ENCODE peak calls at places on chromosome 11, in nine cellular contexts. One of them, this sample, is unnamed.

GRCh38 chr11:19093976-19094375 is 23.0 kb upstream of the ZDHHC13 start:
- DNase-seq in SJSA1: no peak
- DNase-seq in foreskin fibroblast: no peak
- DNase-seq in aorta: no peak
- DNase-seq in adrenal gland: no peak
- DNase-seq in colonic mucosa: no peak
- DNase-seq in upper lobe of right lung: no peak
- DNase-seq in K562: no peak
- DNase-seq in tibial nerve: no peak
- DNase-seq in this sample: peak; percentile 36

GRCh38 chr11:79054636-79055035 is 386.2 kb downstream of the TENM4 start:
- DNase-seq in aorta: no peak
- DNase-seq in adrenal gland: no peak
- DNase-seq in colonic mucosa: no peak
- DNase-seq in SJSA1: peak; percentile 49
- DNase-seq in foreskin fibroblast: peak; percentile 59
- DNase-seq in upper lobe of right lung: no peak
- DNase-seq in K562: no peak
- DNase-seq in tibial nerve: no peak
- DNase-seq in this sample: peak; percentile 9

GRCh38 chr11:57647960-57648776 is 1.5 kb downstream of the YPEL4 start:
- DNase-seq in tibial nerve: no peak
- DNase-seq in foreskin fibroblast: no peak
- DNase-seq in adrenal gland: no peak
- DNase-seq in aorta: no peak
- DNase-seq in K562: peak; percentile 92
- DNase-seq in SJSA1: no peak
- DNase-seq in upper lobe of right lung: peak; percentile 80
- DNase-seq in colonic mucosa: no peak
- DNase-seq in this sample: no peak

GRCh38 chr11:4713241-4713640 is 8.7 kb downstream of the MMP26 start:
- DNase-seq in K562: no peak
- DNase-seq in SJSA1: no peak
- DNase-seq in adrenal gland: no peak
- DNase-seq in foreskin fibroblast: no peak
- DNase-seq in colonic mucosa: no peak
- DNase-seq in tibial nerve: no peak
- DNase-seq in upper lobe of right lung: no peak
- DNase-seq in aorta: no peak
- DNase-seq in this sample: no peak

GRCh38 chr11:69292221-69292648 is 1.7 kb upstream of the MYEOV start:
- DNase-seq in K562: peak; percentile 66
- DNase-seq in upper lobe of right lung: no peak
- DNase-seq in tibial nerve: no peak
- DNase-seq in SJSA1: no peak
- DNase-seq in colonic mucosa: no peak
- DNase-seq in aorta: peak; percentile 83
- DNase-seq in adrenal gland: no peak
- DNase-seq in foreskin fibroblast: no peak
- DNase-seq in this sample: no peak

GRCh38 chr11:69640260-69640994 is 529 bp upstream of the CCND1 start:
- DNase-seq in SJSA1: no peak
- DNase-seq in aorta: peak; percentile 77
- DNase-seq in foreskin fibroblast: no peak
- DNase-seq in upper lobe of right lung: peak; percentile 77
- DNase-seq in tibial nerve: no peak
- DNase-seq in K562: no peak
- DNase-seq in colonic mucosa: peak; percentile 62
- DNase-seq in adrenal gland: peak; percentile 62
- DNase-seq in this sample: no peak

GRCh38 chr11:128524172-128524571 is 63.2 kb downstream of the ETS1 start:
- DNase-seq in SJSA1: no peak
- DNase-seq in upper lobe of right lung: no peak
- DNase-seq in aorta: no peak
- DNase-seq in foreskin fibroblast: peak; percentile 48
- DNase-seq in K562: no peak
- DNase-seq in colonic mucosa: no peak
- DNase-seq in adrenal gland: no peak
- DNase-seq in tibial nerve: no peak
- DNase-seq in this sample: no peak

GRCh38 chr11:27610946-27611345 is 89.3 kb downstream of the BDNF start:
- DNase-seq in colonic mucosa: no peak
- DNase-seq in upper lobe of right lung: no peak
- DNase-seq in tibial nerve: no peak
- DNase-seq in foreskin fibroblast: no peak
- DNase-seq in aorta: no peak
- DNase-seq in K562: no peak
- DNase-seq in adrenal gland: no peak
- DNase-seq in SJSA1: no peak
- DNase-seq in this sample: no peak

GRCh38 chr11:134266841-134267251 is 9.3 kb upstream of the GLB1L3 start:
- DNase-seq in aorta: no peak
- DNase-seq in K562: no peak
- DNase-seq in adrenal gland: no peak
- DNase-seq in colonic mucosa: peak; percentile 32
- DNase-seq in upper lobe of right lung: no peak
- DNase-seq in SJSA1: no peak
- DNase-seq in foreskin fibroblast: peak; percentile 80
- DNase-seq in tibial nerve: peak; percentile 39
- DNase-seq in this sample: peak; percentile 27

GRCh38 chr11:123103326-123103980 is 41.5 kb upstream of the HSPA8 start:
- DNase-seq in adrenal gland: peak; percentile 42
- DNase-seq in K562: peak; percentile 47
- DNase-seq in tibial nerve: peak; percentile 59
- DNase-seq in upper lobe of right lung: no peak
- DNase-seq in colonic mucosa: peak; percentile 49
- DNase-seq in foreskin fibroblast: peak; percentile 65
- DNase-seq in aorta: no peak
- DNase-seq in SJSA1: peak; percentile 44
- DNase-seq in this sample: peak; percentile 45

GRCh38 chr11:132817387-132817786 is 714.9 kb downstream of the OPCML start:
- DNase-seq in colonic mucosa: no peak
- DNase-seq in adrenal gland: no peak
- DNase-seq in tibial nerve: no peak
- DNase-seq in foreskin fibroblast: no peak
- DNase-seq in upper lobe of right lung: no peak
- DNase-seq in K562: no peak
- DNase-seq in aorta: no peak
- DNase-seq in SJSA1: no peak
- DNase-seq in this sample: no peak

GRCh38 chr11:29554000-29554399 is 462.8 kb downstream of the KCNA4 start:
- DNase-seq in adrenal gland: no peak
- DNase-seq in foreskin fibroblast: no peak
- DNase-seq in aorta: no peak
- DNase-seq in SJSA1: no peak
- DNase-seq in upper lobe of right lung: no peak
- DNase-seq in tibial nerve: no peak
- DNase-seq in K562: no peak
- DNase-seq in colonic mucosa: no peak
- DNase-seq in this sample: no peak

DNA sequence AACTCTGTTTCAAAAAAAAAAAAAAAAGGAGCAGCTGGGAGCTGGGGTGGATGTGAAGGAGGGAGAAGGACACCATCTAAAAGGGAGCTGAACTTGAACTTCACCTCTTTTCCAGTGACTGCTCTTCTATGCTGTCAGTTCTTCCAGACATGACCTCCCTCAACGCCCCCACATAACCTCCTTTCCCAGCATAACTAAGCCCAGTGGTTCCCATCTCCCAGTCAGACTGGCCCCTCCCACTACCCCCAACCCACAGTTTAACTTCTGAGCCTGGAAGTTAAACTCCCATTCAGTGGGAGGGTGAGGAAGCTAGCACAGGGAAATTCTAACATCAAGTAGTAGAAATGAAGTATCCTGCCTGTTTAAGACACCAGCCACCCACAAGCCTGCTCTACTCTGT is 1.8 kb downstream of the ARHGAP1 start:
- DNase-seq in colonic mucosa: no peak
- DNase-seq in foreskin fibroblast: no peak
- DNase-seq in K562: peak; percentile 41
- DNase-seq in SJSA1: no peak
- DNase-seq in tibial nerve: no peak
- DNase-seq in aorta: no peak
- DNase-seq in upper lobe of right lung: no peak
- DNase-seq in adrenal gland: no peak
- DNase-seq in this sample: no peak
- H3K4me3 ChIP-seq in colonic mucosa: peak overlapping the region; percentile 98
- H3K4me3 ChIP-seq in foreskin fibroblast: no peak overlapping the region
- H3K4me3 ChIP-seq in K562: no peak overlapping the region
- H3K4me3 ChIP-seq in SJSA1: no peak overlapping the region
- H3K4me3 ChIP-seq in tibial nerve: no peak overlapping the region
- H3K4me3 ChIP-seq in aorta: no peak overlapping the region
- H3K4me3 ChIP-seq in upper lobe of right lung: no peak overlapping the region
- H3K4me3 ChIP-seq in adrenal gland: no peak overlapping the region
- H3K4me3 ChIP-seq in this sample: no peak overlapping the region

DNA sequence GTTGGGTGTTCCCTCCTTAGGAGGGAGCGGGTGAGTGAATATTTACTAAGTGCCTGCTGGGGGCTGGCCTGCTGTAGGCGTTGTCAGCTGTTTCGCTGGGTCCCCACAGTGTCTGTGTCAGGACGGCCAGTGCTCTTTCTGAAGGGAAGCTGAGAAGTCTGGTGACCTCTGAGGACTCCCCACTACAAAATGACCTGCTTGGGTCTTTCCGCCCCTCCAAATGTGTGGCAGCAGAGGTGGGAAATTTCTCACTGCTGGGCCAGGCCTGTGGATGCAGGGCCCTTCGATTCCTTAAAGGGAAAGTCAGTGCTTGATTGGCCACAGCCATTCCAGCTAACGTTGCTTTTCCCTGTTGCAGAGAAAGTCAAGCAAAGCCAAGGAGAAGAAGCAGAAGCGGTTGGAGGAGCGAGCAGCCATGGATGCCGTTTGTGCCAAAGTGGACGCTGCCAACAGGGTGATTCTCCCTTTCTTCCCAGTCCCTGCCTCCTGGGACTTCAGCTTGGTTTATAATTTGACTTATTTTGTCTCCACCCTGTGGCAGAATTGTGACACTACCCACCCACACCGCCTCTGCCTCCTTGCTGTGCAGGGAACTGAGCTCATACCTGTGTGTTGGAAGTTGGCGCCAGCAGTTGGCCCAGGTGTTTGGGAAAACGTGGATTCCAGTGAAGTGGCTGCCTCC is 6.8 kb downstream of the NAA40 start:
- DNase-seq in tibial nerve: peak; percentile 77
- DNase-seq in SJSA1: peak; percentile 72
- DNase-seq in K562: peak; percentile 67
- DNase-seq in aorta: peak; percentile 90
- DNase-seq in colonic mucosa: peak; percentile 77
- DNase-seq in foreskin fibroblast: peak; percentile 59
- DNase-seq in adrenal gland: peak; percentile 77
- DNase-seq in upper lobe of right lung: peak; percentile 71
- DNase-seq in this sample: no peak
- H3K4me3 ChIP-seq in tibial nerve: peak overlapping the region; percentile 20
- H3K4me3 ChIP-seq in SJSA1: no peak overlapping the region
- H3K4me3 ChIP-seq in K562: no peak overlapping the region
- H3K4me3 ChIP-seq in aorta: no peak overlapping the region
- H3K4me3 ChIP-seq in colonic mucosa: no peak overlapping the region
- H3K4me3 ChIP-seq in foreskin fibroblast: peak overlapping the region; percentile 20
- H3K4me3 ChIP-seq in adrenal gland: no peak overlapping the region
- H3K4me3 ChIP-seq in upper lobe of right lung: no peak overlapping the region
- H3K4me3 ChIP-seq in this sample: no peak overlapping the region

GRCh38 chr11:12088047-12088481 is 22.3 kb upstream of the MICAL2 start:
- DNase-seq in foreskin fibroblast: peak; percentile 86
- DNase-seq in upper lobe of right lung: no peak
- DNase-seq in aorta: peak; percentile 86
- DNase-seq in colonic mucosa: peak; percentile 82
- DNase-seq in tibial nerve: no peak
- DNase-seq in K562: peak; percentile 78
- DNase-seq in adrenal gland: no peak
- DNase-seq in SJSA1: peak; percentile 67
- DNase-seq in this sample: no peak

GRCh38 chr11:12086271-12087074 is 23.9 kb upstream of the MICAL2 start:
- DNase-seq in SJSA1: peak; percentile 89
- DNase-seq in K562: no peak
- DNase-seq in colonic mucosa: peak; percentile 52
- DNase-seq in foreskin fibroblast: peak; percentile 94
- DNase-seq in aorta: peak; percentile 89
- DNase-seq in adrenal gland: peak; percentile 31
- DNase-seq in tibial nerve: peak; percentile 48
- DNase-seq in upper lobe of right lung: peak; percentile 70
- DNase-seq in this sample: peak; percentile 90

GRCh38 chr11:12088531-12088930 is 21.9 kb upstream of the MICAL2 start:
- DNase-seq in K562: no peak
- DNase-seq in aorta: no peak
- DNase-seq in upper lobe of right lung: no peak
- DNase-seq in foreskin fibroblast: no peak
- DNase-seq in adrenal gland: no peak
- DNase-seq in tibial nerve: no peak
- DNase-seq in colonic mucosa: no peak
- DNase-seq in SJSA1: no peak
- DNase-seq in this sample: no peak

GRCh38 chr11:12085371-12086251 is 24.8 kb upstream of the MICAL2 start:
- DNase-seq in colonic mucosa: no peak
- DNase-seq in SJSA1: no peak
- DNase-seq in aorta: no peak
- DNase-seq in tibial nerve: no peak
- DNase-seq in foreskin fibroblast: peak; percentile 58
- DNase-seq in K562: no peak
- DNase-seq in adrenal gland: no peak
- DNase-seq in upper lobe of right lung: no peak
- DNase-seq in this sample: no peak

DNA sequence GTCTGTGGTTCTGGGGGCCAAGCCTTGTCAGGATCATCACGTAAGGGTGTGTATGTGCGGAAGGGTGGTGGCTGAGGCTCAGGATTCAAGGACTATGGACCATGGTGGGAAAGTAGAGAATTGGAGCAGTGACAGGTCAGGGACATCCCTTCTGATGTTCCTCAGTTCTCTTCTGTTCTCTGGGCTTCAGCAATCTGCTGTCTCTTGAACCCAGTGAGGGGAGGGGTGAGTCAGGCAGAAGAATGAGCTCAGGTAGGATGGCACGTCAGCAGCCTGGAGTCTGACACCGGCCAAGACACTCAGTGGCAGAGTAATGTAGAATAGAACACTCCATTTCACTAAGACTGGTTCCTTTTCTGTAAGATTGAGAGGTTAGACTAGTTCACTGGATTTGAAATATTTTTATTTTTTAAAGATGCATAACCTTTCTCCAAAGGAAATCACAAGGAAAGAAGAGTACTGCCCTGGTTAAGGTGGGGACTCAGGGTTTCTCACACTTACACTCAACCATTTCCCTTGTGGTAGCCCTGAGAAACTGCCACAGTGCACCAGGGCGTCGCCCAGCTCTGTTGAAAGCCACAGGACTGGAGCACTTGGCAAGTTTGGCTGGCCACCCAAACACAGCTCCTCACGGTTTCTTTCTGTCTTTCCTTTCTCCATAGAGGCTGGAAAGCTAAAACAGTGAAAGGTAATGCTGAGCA is 23.2 kb upstream of the MICAL2 start:
- DNase-seq in K562: no peak
- DNase-seq in tibial nerve: no peak
- DNase-seq in aorta: peak; percentile 80
- DNase-seq in SJSA1: peak; percentile 79
- DNase-seq in adrenal gland: no peak
- DNase-seq in colonic mucosa: peak; percentile 52
- DNase-seq in foreskin fibroblast: peak; percentile 78
- DNase-seq in upper lobe of right lung: no peak
- DNase-seq in this sample: no peak
- H3K4me3 ChIP-seq in K562: no peak overlapping the region
- H3K4me3 ChIP-seq in tibial nerve: no peak overlapping the region
- H3K4me3 ChIP-seq in aorta: peak overlapping the region; percentile 30
- H3K4me3 ChIP-seq in SJSA1: peak overlapping the region; percentile 39
- H3K4me3 ChIP-seq in adrenal gland: no peak overlapping the region
- H3K4me3 ChIP-seq in colonic mucosa: no peak overlapping the region
- H3K4me3 ChIP-seq in foreskin fibroblast: peak overlapping the region; percentile 32
- H3K4me3 ChIP-seq in upper lobe of right lung: no peak overlapping the region
- H3K4me3 ChIP-seq in this sample: peak overlapping the region; percentile 23

GRCh38 chr11:225734-226453 is 10.2 kb downstream of the SIRT3 start:
- DNase-seq in tibial nerve: no peak
- DNase-seq in adrenal gland: no peak
- DNase-seq in upper lobe of right lung: no peak
- DNase-seq in aorta: no peak
- DNase-seq in K562: no peak
- DNase-seq in colonic mucosa: no peak
- DNase-seq in SJSA1: no peak
- DNase-seq in foreskin fibroblast: peak; percentile 25
- DNase-seq in this sample: no peak
- H3K4me3 ChIP-seq in tibial nerve: no peak overlapping the region
- H3K4me3 ChIP-seq in adrenal gland: no peak overlapping the region
- H3K4me3 ChIP-seq in upper lobe of right lung: no peak overlapping the region
- H3K4me3 ChIP-seq in aorta: no peak overlapping the region
- H3K4me3 ChIP-seq in K562: no peak overlapping the region
- H3K4me3 ChIP-seq in colonic mucosa: no peak overlapping the region
- H3K4me3 ChIP-seq in SJSA1: no peak overlapping the region
- H3K4me3 ChIP-seq in foreskin fibroblast: no peak overlapping the region
- H3K4me3 ChIP-seq in this sample: no peak overlapping the region

This sample was measured in skeletal muscle cell.